ENCODE peak calls at places on chromosomes 13 and 19, in seven cellular contexts. Y is stomach, R is IMR-90, K is ovary, W is right lobe of liver, D is uterus, L is A549. F is an unnamed sample.

GRCh38 chr13:39877134-39877533 is 221.7 kb downstream of the COG6 start:
- DNase-seq in Y (no peak), R (no peak), K (no peak), W (no peak), D (no peak), L (no peak), F (no peak)

GRCh38 chr19:29837448-29837961 is 25.7 kb downstream of the CCNE1 start:
- DNase-seq in Y (no peak), R (no peak), K (no peak), W (peak; percentile 22), D (no peak), L (no peak), F (no peak)

GRCh38 chr19:19137556-19138109 is 645 bp downstream of the TMEM161A start:
- DNase-seq in Y (no peak), R (no peak), K (peak; percentile 23), W (no peak), D (no peak), L (no peak), F (no peak)

GRCh38 chr19:58009666-58010301 is 7.2 kb upstream of the ZNF606 start:
- DNase-seq in Y (peak; percentile 72), R (peak; percentile 63), K (peak; percentile 85), W (peak; percentile 84), D (peak; percentile 83), L (peak; percentile 77), F (peak; percentile 78)

GRCh38 chr13:103063376-103063775 is 2.8 kb downstream of the SLC10A2 start:
- DNase-seq in Y (no peak), R (no peak), K (no peak), W (no peak), D (no peak), L (no peak), F (no peak)

GRCh38 chr13:38348890-38349289 is 761 bp upstream of the UFM1 start:
- DNase-seq in Y (no peak), R (peak; percentile 40), K (no peak), W (no peak), D (no peak), L (no peak), F (peak; percentile 15)

GRCh38 chr19:15199652-15200574 is 882 bp downstream of the NOTCH3 start:
- DNase-seq in Y (no peak), R (peak; percentile 16), K (no peak), W (no peak), D (no peak), L (no peak), F (peak; percentile 62)

GRCh38 chr13:35712907-35713685 is 236.6 kb upstream of the MAB21L1 start:
- DNase-seq in Y (no peak), R (peak; percentile 71), K (no peak), W (no peak), D (no peak), L (no peak), F (no peak)

GRCh38 chr13:109144693-109145437 is 515.5 kb downstream of the MYO16 start:
- DNase-seq in Y (no peak), R (no peak), K (no peak), W (no peak), D (no peak), L (no peak), F (no peak)

GRCh38 chr19:9498183-9498902 is at the start of gene ZNF560:
- DNase-seq in Y (no peak), R (peak; percentile 12), K (peak; percentile 11), W (no peak), D (no peak), L (no peak), F (no peak)

DNA sequence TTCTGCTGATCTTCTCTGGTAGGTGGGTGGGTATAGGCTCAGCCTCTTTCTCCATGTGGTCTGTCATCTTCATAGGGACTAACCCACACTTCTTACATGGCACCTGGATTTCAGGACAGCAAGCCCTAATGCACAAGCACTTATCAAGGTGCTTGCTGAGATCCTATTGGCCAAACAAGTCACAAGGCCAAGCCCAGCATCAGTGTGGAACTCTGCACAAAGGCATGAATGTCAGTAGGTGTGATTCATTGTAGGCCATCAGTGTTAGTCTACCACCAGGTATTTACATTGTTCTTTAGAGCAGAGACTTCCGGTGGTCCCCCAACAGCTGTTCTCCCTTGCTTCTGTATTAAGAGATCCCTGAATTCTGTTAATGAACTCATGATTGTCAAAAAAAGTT is 8.3 kb upstream of the RB1 start:
- DNase-seq in Y (no peak), R (no peak), K (no peak), W (no peak), D (no peak), L (no peak), F (no peak)
- H3K4me1 ChIP-seq in Y (peaks cover 4% of the 10 kb centered on the region), R (no peaks in the 10 kb centered on the region), K (no peaks in the 10 kb centered on the region), W (peaks cover 11% of the 10 kb centered on the region), D (no peaks in the 10 kb centered on the region), L (no peaks in the 10 kb centered on the region), F (peaks cover 8% of the 10 kb centered on the region)

GRCh38 chr19:648305-648704 is 8.6 kb downstream of the FGF22 start:
- DNase-seq in Y (no peak), R (no peak), K (no peak), W (no peak), D (no peak), L (no peak), F (no peak)

GRCh38 chr19:648904-649733 is 9.4 kb downstream of the FGF22 start:
- DNase-seq in Y (no peak), R (no peak), K (no peak), W (no peak), D (no peak), L (no peak), F (no peak)

GRCh38 chr19:645912-646797 is 6.5 kb downstream of the FGF22 start:
- DNase-seq in Y (no peak), R (no peak), K (no peak), W (no peak), D (no peak), L (no peak), F (no peak)

GRCh38 chr19:647566-648284 is 8.0 kb downstream of the FGF22 start:
- DNase-seq in Y (no peak), R (no peak), K (no peak), W (no peak), D (no peak), L (no peak), F (no peak)

GRCh38 chr19:646798-647565 is 7.3 kb downstream of the FGF22 start:
- DNase-seq in Y (no peak), R (no peak), K (no peak), W (no peak), D (no peak), L (no peak), F (no peak)
- TF ChIP-seq POLR2A in Y (no peak), R (no peak), K (no peak), W (no peak), D (no peak), L (no peak), F (no peak)

DNA sequence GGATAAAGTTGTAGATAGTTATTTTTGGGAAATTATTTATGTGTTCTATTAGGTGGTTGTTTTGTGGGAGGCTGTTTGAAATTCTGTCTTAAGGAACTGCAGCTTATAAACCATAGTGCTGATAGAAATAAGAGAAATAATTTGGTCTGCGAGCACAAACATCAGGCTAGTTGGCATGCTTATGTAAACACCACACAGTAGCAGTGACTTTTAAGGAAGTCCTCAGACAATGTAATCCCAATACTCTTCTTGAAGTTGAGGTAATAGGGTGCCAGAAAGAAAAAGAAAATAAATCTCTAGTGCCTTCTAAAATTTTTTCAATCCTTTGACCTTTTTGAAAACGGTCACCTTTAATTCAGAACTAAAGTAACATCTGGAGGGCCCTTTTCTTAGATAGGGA is 23.9 kb downstream of the KL start:
- DNase-seq in Y (no peak), R (no peak), K (no peak), W (no peak), D (no peak), L (no peak), F (no peak)
- H3K4me1 ChIP-seq in Y (peaks cover 5% of the 10 kb centered on the region), R (no peaks in the 10 kb centered on the region), K (peaks cover 4% of the 10 kb centered on the region), W (no peaks in the 10 kb centered on the region), D (no peaks in the 10 kb centered on the region), L (no peaks in the 10 kb centered on the region), F (no peaks in the 10 kb centered on the region)

GRCh38 chr19:45508931-45509691 is 1.8 kb downstream of the VASP start:
- DNase-seq in Y (peak; percentile 73), R (peak; percentile 66), K (peak; percentile 66), W (peak; percentile 82), D (peak; percentile 86), L (peak; percentile 81), F (peak; percentile 70)
- TF ChIP-seq POLR2A in Y (no peak), R (peak; percentile 51), K (no peak), W (no peak), D (no peak), L (peak; percentile 12), F (peak; percentile 16)

F was measured in body of pancreas.